ENCODE peak calls at places on chromosomes 2 and 18, in eight cellular contexts. Y is left ventricle myocardium inferior; I is uterus; X is activated naive CD4-positive, alpha-beta T cell treated with Interleukin-2 at 50 U/mL for 16 hours; P is BJ; K is GM20000; T is colonic mucosa; W is activated naive CD8-positive, alpha-beta T cell treated with anti-CD3 and anti-CD28 coated beads, Interleukin-2, amount 50 U/mL, for 24 hours. E is an unnamed sample.

GRCh38 chr2:105425936-105426625 is 27.2 kb upstream of the FHL2 start:
- DNase-seq in Y (no peak), I (no peak), X (no peak), P (no peak), K (no peak), T (no peak), W (no peak), E (no peak)

GRCh38 chr2:10956006-10956790 is 44.5 kb downstream of the KCNF1 start:
- DNase-seq in Y (no peak), I (no peak), X (no peak), P (no peak), K (no peak), T (no peak), W (no peak), E (no peak)

GRCh38 chr2:201358684-201359083 is 1.5 kb upstream of the FLACC1 start:
- DNase-seq in Y (no peak), I (no peak), X (peak), P (no peak), K (no peak), T (no peak), W (peak), E (peak)

GRCh38 chr2:109009920-109010610 is 21.0 kb upstream of the EDAR start:
- DNase-seq in Y (no peak), I (no peak), X (no peak), P (no peak), K (no peak), T (no peak), W (no peak), E (no peak)

GRCh38 chr2:235244497-235245215 is 249.2 kb upstream of the AGAP1 start:
- DNase-seq in Y (no peak), I (no peak), X (no peak), P (peak), K (no peak), T (no peak), W (no peak), E (no peak)

GRCh38 chr2:121231385-121232000 is 53.5 kb downstream of the TFCP2L1 start:
- DNase-seq in Y (no peak), I (no peak), X (no peak), P (no peak), K (no peak), T (no peak), W (no peak), E (no peak)

GRCh38 chr2:204003276-204003985 is 66.9 kb downstream of the ICOS start:
- DNase-seq in Y (no peak), I (no peak), X (no peak), P (no peak), K (no peak), T (no peak), W (no peak), E (no peak)

GRCh38 chr18:57230861-57231260 is 84.0 kb downstream of the BOD1L2 start:
- DNase-seq in Y (no peak), I (no peak), X (no peak), P (no peak), K (no peak), T (no peak), W (no peak), E (no peak)

GRCh38 chr2:143501245-143501644 is 372.0 kb downstream of the ARHGAP15 start:
- DNase-seq in Y (no peak), I (no peak), X (no peak), P (no peak), K (no peak), T (no peak), W (no peak), E (no peak)

GRCh38 chr18:48922801-48923730 is 27.7 kb downstream of the SMAD7 start:
- DNase-seq in Y (peak), I (peak), X (no peak), P (peak), K (no peak), T (peak), W (no peak), E (peak)

GRCh38 chr2:237732790-237733349 is 65.7 kb upstream of the RBM44 start:
- DNase-seq in Y (peak), I (peak), X (no peak), P (no peak), K (no peak), T (no peak), W (no peak), E (no peak)

GRCh38 chr18:48817021-48817461 is 133.7 kb downstream of the SMAD7 start:
- DNase-seq in Y (no peak), I (peak), X (no peak), P (no peak), K (no peak), T (no peak), W (no peak), E (no peak)

GRCh38 chr2:238518127-238518827 is 91.5 kb downstream of the ASB1 start:
- DNase-seq in Y (no peak), I (no peak), X (no peak), P (peak), K (no peak), T (no peak), W (no peak), E (no peak)

GRCh38 chr2:37635359-37636208 is 35.9 kb downstream of the CDC42EP3 start:
- DNase-seq in Y (no peak), I (peak), X (peak), P (peak), K (no peak), T (no peak), W (peak), E (peak)

GRCh38 chr2:227414846-227415245 is 27.1 kb upstream of the SCYGR1 start:
- DNase-seq in Y (no peak), I (no peak), X (no peak), P (no peak), K (no peak), T (no peak), W (no peak), E (no peak)

GRCh38 chr2:225495706-225496105 is 96.2 kb downstream of the NYAP2 start:
- DNase-seq in Y (no peak), I (no peak), X (no peak), P (no peak), K (no peak), T (no peak), W (no peak), E (no peak)

GRCh38 chr18:74963820-74964446 is 245.0 kb downstream of the PTGR3 start:
- DNase-seq in Y (no peak), I (no peak), X (no peak), P (no peak), K (peak), T (peak), W (no peak), E (peak)

GRCh38 chr2:105635564-105635963 is 109.1 kb upstream of the NCK2 start:
- DNase-seq in Y (no peak), I (no peak), X (no peak), P (no peak), K (no peak), T (no peak), W (no peak), E (no peak)

GRCh38 chr2:235005603-235006259 is 53.9 kb downstream of the SH3BP4 start:
- DNase-seq in Y (peak), I (peak), X (no peak), P (no peak), K (no peak), T (peak), W (no peak), E (no peak)

GRCh38 chr2:85501244-85501643 is 37.7 kb upstream of the MAT2A start:
- DNase-seq in Y (no peak), I (no peak), X (no peak), P (no peak), K (no peak), T (no peak), W (no peak), E (peak)

GRCh38 chr18:35127201-35127600 is 86.0 kb downstream of the MAPRE2 start:
- DNase-seq in Y (no peak), I (no peak), X (no peak), P (no peak), K (no peak), T (no peak), W (no peak), E (peak)

GRCh38 chr2:200479617-200480292 is 30.1 kb downstream of the KCTD18 start:
- DNase-seq in Y (no peak), I (no peak), X (no peak), P (peak), K (no peak), T (no peak), W (no peak), E (no peak)

E was measured in GM12865.